ENCODE peak calls at places on chromosome 21, in six cellular contexts. G is T follicular helper cell; C is stimulated activated CD8-positive, alpha-beta memory T cell treated with anti-CD3 and anti-CD28 coated beads, Interleukin-4, amount 100 ng/mL, for 4 hours; U is IMR-90; L is sigmoid colon; K is foreskin fibroblast. Z is an unnamed sample.

GRCh38 chr21:38984568-38984967 is 178.8 kb downstream of the ETS2 start:
- DNase-seq in G (no peak), C (no peak), U (no peak), L (no peak), K (peak; percentile 56), Z (no peak)

GRCh38 chr21:15809818-15810217 is 80.0 kb downstream of the USP25 start:
- DNase-seq in G (no peak), C (no peak), U (peak; percentile 78), L (no peak), K (peak; percentile 38), Z (no peak)

GRCh38 chr21:33339938-33340337 is 15.2 kb downstream of the IFNAR1 start:
- DNase-seq in G (no peak), C (no peak), U (peak; percentile 12), L (no peak), K (no peak), Z (no peak)

GRCh38 chr21:43684424-43684823 is 25.1 kb downstream of the RRP1B start:
- DNase-seq in G (no peak), C (no peak), U (no peak), L (no peak), K (no peak), Z (no peak)

GRCh38 chr21:22904385-22904784 is 1906.2 kb downstream of the NCAM2 start:
- DNase-seq in G (no peak), C (no peak), U (no peak), L (no peak), K (no peak), Z (no peak)

GRCh38 chr21:29078884-29079765 is 5.7 kb upstream of the CCT8 start:
- DNase-seq in G (no peak), C (no peak), U (no peak), L (no peak), K (peak; percentile 20), Z (no peak)

GRCh38 chr21:42182713-42183371 is 36.1 kb upstream of the ABCG1 start:
- DNase-seq in G (no peak), C (no peak), U (no peak), L (no peak), K (no peak), Z (no peak)

GRCh38 chr21:40689816-40690215 is 157.1 kb downstream of the DSCAM start:
- DNase-seq in G (no peak), C (no peak), U (no peak), L (no peak), K (no peak), Z (no peak)

GRCh38 chr21:15004721-15005370 is 60.0 kb downstream of the NRIP1 start:
- DNase-seq in G (no peak), C (no peak), U (peak; percentile 73), L (no peak), K (peak; percentile 49), Z (no peak)

GRCh38 chr21:17427157-17427556 is 85.7 kb upstream of the CXADR start:
- DNase-seq in G (no peak), C (no peak), U (no peak), L (no peak), K (no peak), Z (no peak)

GRCh38 chr21:35932232-35932911 is 128.0 kb downstream of the SETD4 start:
- DNase-seq in G (no peak), C (no peak), U (peak; percentile 95), L (peak; percentile 88), K (peak; percentile 97), Z (no peak)